ENCODE peak calls at places on chromosome X, in ten cellular contexts. S is fibroblast of lung; R is neural crest cell; Y is GM10248; D is T-helper 1 cell; Z is stimulated activated CD8-positive, alpha-beta memory T cell treated with anti-CD3 and anti-CD28 coated beads, Interleukin-4, amount 100 ng/mL, for 24 hours; B is retina; U is endothelial cell; L is upper lobe of left lung; N is activated CD4-positive, CD25-positive, alpha-beta regulatory T cell. T is an unnamed sample.

GRCh38 chrX:70030242-70030823 is 19.4 kb downstream of the AWAT2 start:
- DNase-seq in S (peak), R (peak), Y (peak), D (no peak), Z (peak), B (peak), U (peak), L (peak), N (no peak), T (peak)

GRCh38 chrX:465418-465817 is 78.7 kb upstream of the PPP2R3B start:
- DNase-seq in S (no peak), R (no peak), Y (no peak), D (no peak), Z (no peak), B (no peak), U (no peak), L (no peak), N (no peak), T (no peak)

GRCh38 chrX:130120746-130121504 is 10.6 kb upstream of the ELF4 start:
- DNase-seq in S (peak), R (peak), Y (peak), D (peak), Z (peak), B (peak), U (peak), L (peak), N (peak), T (peak)

GRCh38 chrX:39729834-39730670 is 367.7 kb downstream of the BCOR start:
- DNase-seq in S (no peak), R (peak), Y (no peak), D (no peak), Z (no peak), B (peak), U (peak), L (no peak), N (no peak), T (no peak)

GRCh38 chrX:70554081-70554480 is 109.4 kb downstream of the DLG3 start:
- DNase-seq in S (peak), R (no peak), Y (no peak), D (no peak), Z (no peak), B (no peak), U (no peak), L (no peak), N (no peak), T (no peak)

GRCh38 chrX:2423899-2424298 is 76.9 kb downstream of the DHRSX start:
- DNase-seq in S (no peak), R (no peak), Y (no peak), D (no peak), Z (no peak), B (no peak), U (no peak), L (no peak), N (no peak), T (no peak)

GRCh38 chrX:49951524-49952193 is 29.3 kb downstream of the CLCN5 start:
- DNase-seq in S (peak), R (no peak), Y (no peak), D (no peak), Z (no peak), B (peak), U (no peak), L (no peak), N (no peak), T (no peak)

GRCh38 chrX:65723706-65724105 is 56.3 kb downstream of the MSN start:
- DNase-seq in S (no peak), R (no peak), Y (peak), D (no peak), Z (peak), B (no peak), U (no peak), L (no peak), N (no peak), T (no peak)

GRCh38 chrX:132022115-132022862 is 813 bp upstream of the STK26 start:
- DNase-seq in S (peak), R (no peak), Y (no peak), D (no peak), Z (no peak), B (no peak), U (no peak), L (no peak), N (no peak), T (no peak)

GRCh38 chrX:133670394-133670793 is 255.1 kb upstream of the GPC4 start:
- DNase-seq in S (peak), R (peak), Y (peak), D (no peak), Z (no peak), B (peak), U (peak), L (no peak), N (no peak), T (no peak)

GRCh38 chrX:53794181-53794580 is 107.7 kb upstream of the HUWE1 start:
- DNase-seq in S (no peak), R (no peak), Y (no peak), D (no peak), Z (no peak), B (no peak), U (no peak), L (no peak), N (no peak), T (no peak)

GRCh38 chrX:121028419-121028818 is 19.0 kb upstream of the GLUD2 start:
- DNase-seq in S (no peak), R (no peak), Y (no peak), D (no peak), Z (no peak), B (no peak), U (no peak), L (no peak), N (no peak), T (no peak)

GRCh38 chrX:7147431-7147977 is at the start of gene STS:
- DNase-seq in S (no peak), R (peak), Y (no peak), D (no peak), Z (peak), B (peak), U (peak), L (peak), N (peak), T (no peak)

GRCh38 chrX:23493941-23494374 is 159.3 kb downstream of the PTCHD1 start:
- DNase-seq in S (no peak), R (no peak), Y (no peak), D (no peak), Z (no peak), B (no peak), U (no peak), L (no peak), N (no peak), T (no peak)

GRCh38 chrX:11137543-11138139 is 26.5 kb downstream of the HCCS start:
- DNase-seq in S (peak), R (no peak), Y (peak), D (no peak), Z (no peak), B (no peak), U (no peak), L (no peak), N (no peak), T (no peak)

GRCh38 chrX:72294497-72294896 is 11.2 kb downstream of the CITED1 start:
- DNase-seq in S (no peak), R (no peak), Y (no peak), D (no peak), Z (no peak), B (no peak), U (no peak), L (no peak), N (no peak), T (no peak)

GRCh38 chrX:28189011-28189410 is 207.8 kb upstream of the DCAF8L1 start:
- DNase-seq in S (peak), R (no peak), Y (no peak), D (no peak), Z (no peak), B (no peak), U (no peak), L (no peak), N (no peak), T (no peak)

GRCh38 chrX:71514367-71515038 is 18.4 kb upstream of the OGT start:
- DNase-seq in S (no peak), R (no peak), Y (peak), D (peak), Z (no peak), B (no peak), U (no peak), L (no peak), N (no peak), T (no peak)

GRCh38 chrX:141936080-141936479 is 32.4 kb downstream of the MAGEC1 start:
- DNase-seq in S (peak), R (no peak), Y (no peak), D (no peak), Z (no peak), B (no peak), U (no peak), L (no peak), N (no peak), T (no peak)

GRCh38 chrX:65644621-65645287 is 22.7 kb upstream of the MSN start:
- DNase-seq in S (peak), R (no peak), Y (no peak), D (no peak), Z (no peak), B (no peak), U (no peak), L (peak), N (no peak), T (no peak)

GRCh38 chrX:120751683-120752082 is 121.8 kb upstream of the C1GALT1C1 start:
- DNase-seq in S (no peak), R (no peak), Y (no peak), D (no peak), Z (no peak), B (no peak), U (no peak), L (no peak), N (no peak), T (no peak)

GRCh38 chrX:13005671-13006473 is 31.0 kb downstream of the TMSB4X start:
- DNase-seq in S (peak), R (no peak), Y (peak), D (no peak), Z (no peak), B (no peak), U (no peak), L (no peak), N (no peak), T (no peak)

GRCh38 chrX:53716328-53717088 is 30.0 kb upstream of the HUWE1 start:
- DNase-seq in S (peak), R (no peak), Y (no peak), D (peak), Z (peak), B (no peak), U (no peak), L (no peak), N (no peak), T (no peak)

GRCh38 chrX:24241822-24242648 is 71.8 kb downstream of the SUPT20HL2 start:
- DNase-seq in S (peak), R (no peak), Y (peak), D (no peak), Z (no peak), B (peak), U (no peak), L (no peak), N (no peak), T (no peak)

GRCh38 chrX:12701625-12702024 is 89.6 kb upstream of the PRPS2 start:
- DNase-seq in S (peak), R (peak), Y (peak), D (no peak), Z (peak), B (peak), U (peak), L (peak), N (no peak), T (peak)

GRCh38 chrX:13693341-13693871 is 4.5 kb downstream of the RAB9A start:
- DNase-seq in S (no peak), R (no peak), Y (no peak), D (no peak), Z (no peak), B (no peak), U (no peak), L (no peak), N (no peak), T (no peak)

GRCh38 chrX:130179579-130180215 is 7.9 kb downstream of the RAB33A start:
- DNase-seq in S (no peak), R (no peak), Y (no peak), D (no peak), Z (no peak), B (no peak), U (no peak), L (no peak), N (no peak), T (no peak)

GRCh38 chrX:115958687-115959359 is 211.7 kb upstream of the AGTR2 start:
- DNase-seq in S (no peak), R (no peak), Y (no peak), D (no peak), Z (no peak), B (no peak), U (no peak), L (no peak), N (no peak), T (no peak)

GRCh38 chrX:13721819-13722527 is 12.4 kb downstream of the TRAPPC2 start:
- DNase-seq in S (peak), R (no peak), Y (no peak), D (no peak), Z (no peak), B (no peak), U (no peak), L (no peak), N (no peak), T (no peak)

GRCh38 chrX:46165411-46165810 is 379.8 kb downstream of the ZNF674 start:
- DNase-seq in S (peak), R (no peak), Y (no peak), D (no peak), Z (no peak), B (no peak), U (no peak), L (no peak), N (no peak), T (no peak)

GRCh38 chrX:112834016-112834855 is 6.4 kb downstream of the AMOT start:
- DNase-seq in S (peak), R (no peak), Y (no peak), D (no peak), Z (no peak), B (no peak), U (no peak), L (no peak), N (no peak), T (no peak)

GRCh38 chrX:132488819-132489255 is at the start of gene MBNL3:
- DNase-seq in S (peak), R (no peak), Y (peak), D (peak), Z (peak), B (peak), U (peak), L (peak), N (peak), T (no peak)

GRCh38 chrX:15790766-15791380 is 589 bp downstream of the ZRSR2 start:
- DNase-seq in S (peak), R (no peak), Y (no peak), D (no peak), Z (no peak), B (no peak), U (no peak), L (no peak), N (no peak), T (no peak)

GRCh38 chrX:51332188-51332942 is at the start of gene NUDT10:
- DNase-seq in S (peak), R (peak), Y (no peak), D (no peak), Z (peak), B (peak), U (peak), L (peak), N (no peak), T (no peak)

GRCh38 chrX:69262036-69262905 is 97.0 kb upstream of the PJA1 start:
- DNase-seq in S (peak), R (no peak), Y (no peak), D (no peak), Z (no peak), B (no peak), U (no peak), L (peak), N (no peak), T (no peak)

GRCh38 chrX:130523460-130524394 is 121.9 kb downstream of the RBMX2 start:
- DNase-seq in S (peak), R (peak), Y (no peak), D (no peak), Z (no peak), B (peak), U (no peak), L (no peak), N (no peak), T (peak)

GRCh38 chrX:145405012-145405411 is 157.7 kb downstream of the SPANXN1 start:
- DNase-seq in S (peak), R (peak), Y (peak), D (no peak), Z (no peak), B (peak), U (peak), L (no peak), N (no peak), T (no peak)

T was measured in GM12891.